ENCODE peak calls at places on chromosomes 16 and 17, in six cellular contexts. C is fibroblast of lung, L is lung, O is heart right ventricle, E is heart left ventricle, T is tibial artery. P is an unnamed sample. For H3K4me1, the result is how much of the 10 kb centered on the place peaks cover.

GRCh38 chr17:12485361-12485911 is 180.3 kb upstream of the MYOCD start:
- DNase-seq in T (no peak), L (no peak), E (no peak), O (no peak), C (peak), P (no peak)

GRCh38 chr16:22023505-22023904 is 15.6 kb downstream of the MOSMO start:
- DNase-seq in L (no peak), C (no peak), T (no peak), E (no peak), O (no peak), P (no peak)

GRCh38 chr16:11151156-11151904 is 104.7 kb downstream of the SOCS1 start:
- DNase-seq in O (no peak), T (no peak), E (no peak), L (no peak), C (no peak), P (no peak)

GRCh38 chr17:32449963-32450362 is 5.7 kb downstream of the PSMD11 start:
- DNase-seq in T (no peak), C (no peak), E (no peak), O (no peak), L (no peak), P (no peak)

GRCh38 chr16:68463904-68464303 is 15.6 kb upstream of the SMPD3 start:
- DNase-seq in T (no peak), O (no peak), L (no peak), E (no peak), C (no peak), P (no peak)

GRCh38 chr17:50033316-50033715 is 22.6 kb upstream of the ITGA3 start:
- DNase-seq in C (peak), O (no peak), E (no peak), T (peak), L (peak), P (no peak)

GRCh38 chr17:41681776-41682175 is 6.9 kb upstream of the EIF1 start:
- DNase-seq in O (no peak), C (no peak), E (no peak), T (no peak), L (no peak), P (no peak)

GRCh38 chr16:31253642-31254045 is 6.1 kb upstream of the ITGAM start:
- DNase-seq in E (peak), O (no peak), L (peak), C (no peak), T (peak), P (peak)

GRCh38 chr16:89325861-89326471 is 108.5 kb downstream of the ZNF778 start:
- DNase-seq in C (peak), O (no peak), T (peak), L (peak), E (no peak), P (peak)

GRCh38 chr17:50347087-50347893 is 1.4 kb downstream of the XYLT2 start:
- DNase-seq in C (no peak), T (no peak), L (no peak), O (no peak), E (no peak), P (peak)

GRCh38 chr17:7138800-7139381 is 24.3 kb upstream of the ASGR2 start:
- DNase-seq in E (no peak), O (no peak), L (no peak), C (no peak), T (no peak), P (no peak)

GRCh38 chr17:7956208-7956965 is 24.4 kb downstream of the CNTROB start:
- DNase-seq in O (peak), L (peak), E (peak), C (no peak), T (peak), P (no peak)

GRCh38 chr16:50229149-50229726 is 37.1 kb upstream of the ADCY7 start:
- DNase-seq in L (no peak), T (no peak), E (no peak), O (no peak), C (no peak), P (no peak)

GRCh38 chr17:45022288-45022648 is 29.2 kb downstream of the DCAKD start:
- DNase-seq in C (no peak), L (no peak), O (no peak), T (no peak), E (no peak), P (no peak)

GRCh38 chr16:81551141-81551808 is 106.7 kb downstream of the CMIP start:
- DNase-seq in T (no peak), C (peak), E (no peak), O (no peak), L (no peak), P (no peak)

GRCh38 chr16:48611329-48612137 is 1.6 kb upstream of the N4BP1 start:
- DNase-seq in T (no peak), C (no peak), O (no peak), L (no peak), E (no peak), P (peak)

GRCh38 chr16:58148526-58148925 is 19.3 kb upstream of the CFAP20 start:
- DNase-seq in L (no peak), E (no peak), T (no peak), C (no peak), O (no peak), P (no peak)

GRCh38 chr17:58195518-58196123 is 3.1 kb downstream of the EPX start:
- DNase-seq in L (no peak), C (no peak), E (no peak), O (no peak), T (no peak), P (no peak)

GRCh38 chr17:41943492-41943891 is 13.1 kb downstream of the ODAD4 start:
- DNase-seq in O (no peak), T (no peak), C (no peak), L (no peak), E (no peak), P (no peak)

GRCh38 chr17:40209404-40210093 is 9.6 kb upstream of the WIPF2 start:
- DNase-seq in L (no peak), C (peak), E (no peak), O (no peak), T (no peak), P (no peak)

GRCh38 chr17:75645889-75646625 is 12.8 kb downstream of the SMIM5 start:
- DNase-seq in L (peak), O (no peak), C (no peak), E (no peak), T (peak), P (peak)

GRCh38 chr17:82229686-82230626 is 1.1 kb downstream of the SLC16A3 start:
- DNase-seq in T (no peak), O (no peak), E (no peak), C (no peak), L (no peak), P (no peak)

GRCh38 chr16:78443780-78444422 is 344.4 kb downstream of the WWOX start:
- DNase-seq in O (no peak), C (peak), E (no peak), T (peak), L (no peak), P (no peak)

GRCh38 chr16:89256651-89257254 is 39.2 kb downstream of the ZNF778 start:
- DNase-seq in E (peak), L (peak), O (no peak), T (peak), C (peak), P (peak)

GRCh38 chr16:25691519-25692091 is at the start of gene HS3ST4:
- DNase-seq in E (no peak), L (no peak), O (no peak), C (no peak), T (no peak), P (no peak)

GRCh38 chr16:50861451-50861850 is 119.6 kb downstream of the CYLD start:
- DNase-seq in C (no peak), T (no peak), E (no peak), L (no peak), O (no peak), P (no peak)

GRCh38 chr16:17382949-17383348 is 87.8 kb downstream of the XYLT1 start:
- DNase-seq in O (no peak), C (no peak), E (no peak), L (no peak), T (no peak), P (no peak)

GRCh38 chr16:53866520-53866919 is 162.6 kb downstream of the FTO start:
- DNase-seq in L (no peak), C (no peak), E (no peak), O (no peak), T (no peak), P (no peak)

GRCh38 chr17:6110592-6110991 is 40.4 kb downstream of the WSCD1 start:
- DNase-seq in E (no peak), T (no peak), C (peak), O (no peak), L (no peak), P (no peak)

GRCh38 chr17:69874220-69874670 is 200.8 kb upstream of the KCNJ16 start:
- DNase-seq in C (peak), O (no peak), E (no peak), T (no peak), L (no peak), P (no peak)

GRCh38 chr16:88912556-88912955 is 46.1 kb upstream of the PABPN1L start:
- DNase-seq in E (no peak), C (no peak), T (no peak), L (no peak), O (no peak), P (no peak)

GRCh38 chr17:50688168-50688719 is 19.5 kb downstream of the ANKRD40 start:
- DNase-seq in O (no peak), E (no peak), L (no peak), T (no peak), C (no peak), P (peak)

GRCh38 chr17:14107889-14108288 is 38.6 kb downstream of the COX10 start:
- DNase-seq in C (peak), E (no peak), O (no peak), T (no peak), L (no peak), P (no peak)

GRCh38 chr17:64028874-64029464 is 8.5 kb upstream of the ICAM2 start:
- DNase-seq in C (peak), E (peak), O (no peak), L (peak), T (peak), P (peak)

GRCh38 chr16:89557230-89557935 is 3.1 kb upstream of the RPL13 start:
- DNase-seq in E (peak), C (peak), L (peak), T (peak), O (peak), P (peak)

GRCh38 chr16:67758006-67758405 is 38.9 kb upstream of the GFOD2 start:
- DNase-seq in C (no peak), L (no peak), T (no peak), O (no peak), E (no peak), P (no peak)

GRCh38 chr17:65278820-65279184 is 141.6 kb downstream of the RGS9 start:
- DNase-seq in T (no peak), E (no peak), C (no peak), O (no peak), L (no peak), P (no peak)

GRCh38 chr17:27296427-27296979 is 2.6 kb downstream of the WSB1 start:
- DNase-seq in L (no peak), C (peak), T (no peak), E (no peak), O (no peak), P (no peak)

GRCh38 chr17:27293359-27293897 is 486 bp upstream of the WSB1 start:
- DNase-seq in T (no peak), O (no peak), L (no peak), E (no peak), C (no peak), P (peak)

GRCh38 chr17:27293898-27294688 is at the start of gene WSB1:
- DNase-seq in O (peak), T (peak), C (peak), L (peak), E (peak), P (peak)

GRCh38 chr17:27294689-27295630 is 1.0 kb downstream of the WSB1 start:
- DNase-seq in L (peak), T (peak), C (peak), E (peak), O (no peak), P (peak)

GRCh38 chr17:27295945-27296344 is 2.0 kb downstream of the WSB1 start:
- DNase-seq in L (no peak), E (no peak), T (no peak), O (no peak), C (no peak), P (no peak)
- H3K4me1 ChIP-seq in L (under half), E (half or more), T (half or more), O (half or more), C (under half), P (under half)

DNA sequence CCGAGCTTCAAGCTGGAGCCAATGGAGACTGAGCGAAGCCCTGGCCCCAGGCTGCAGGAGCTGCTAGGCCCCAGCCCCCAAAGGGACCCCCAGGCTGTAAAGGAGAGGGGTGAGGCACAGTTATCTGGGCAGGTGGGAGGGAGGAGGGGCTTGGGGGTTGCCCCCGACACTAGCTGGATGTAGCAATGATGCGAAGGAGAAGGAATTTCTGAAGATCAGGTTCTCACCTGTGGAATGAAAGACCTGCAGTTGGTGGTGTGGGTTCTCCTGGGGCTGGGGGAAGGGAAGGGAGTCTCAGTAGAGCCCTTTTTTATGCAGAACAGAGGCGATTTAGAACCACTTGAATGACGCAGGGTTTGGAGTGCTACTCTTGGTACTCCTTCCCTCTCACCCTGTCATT is 1.8 kb downstream of the ZNF263 start:
- DNase-seq in T (no peak), E (no peak), C (no peak), O (no peak), L (no peak), P (no peak)
- H3K4me3 ChIP-seq in T (peak), E (peak), C (peak), O (peak), L (no peak), P (peak)

GRCh38 chr16:83117810-83118209 is 491.0 kb downstream of the CDH13 start:
- DNase-seq in L (no peak), E (no peak), T (no peak), C (no peak), O (no peak), P (no peak)

GRCh38 chr16:83115491-83116232 is 488.9 kb downstream of the CDH13 start:
- DNase-seq in O (no peak), E (no peak), C (no peak), T (no peak), L (no peak), P (no peak)

GRCh38 chr16:83118365-83118764 is 491.6 kb downstream of the CDH13 start:
- DNase-seq in L (no peak), O (no peak), C (peak), T (no peak), E (no peak), P (no peak)

GRCh38 chr16:83113811-83114210 is 487.0 kb downstream of the CDH13 start:
- DNase-seq in L (no peak), O (no peak), E (no peak), T (no peak), C (no peak), P (no peak)

GRCh38 chr16:83116274-83116892 is 489.6 kb downstream of the CDH13 start:
- DNase-seq in C (no peak), L (no peak), O (no peak), E (no peak), T (no peak), P (no peak)
- TF ChIP-seq CTCF in C (no peak), L (no peak), O (no peak), E (no peak), T (no peak), P (no peak)

DNA sequence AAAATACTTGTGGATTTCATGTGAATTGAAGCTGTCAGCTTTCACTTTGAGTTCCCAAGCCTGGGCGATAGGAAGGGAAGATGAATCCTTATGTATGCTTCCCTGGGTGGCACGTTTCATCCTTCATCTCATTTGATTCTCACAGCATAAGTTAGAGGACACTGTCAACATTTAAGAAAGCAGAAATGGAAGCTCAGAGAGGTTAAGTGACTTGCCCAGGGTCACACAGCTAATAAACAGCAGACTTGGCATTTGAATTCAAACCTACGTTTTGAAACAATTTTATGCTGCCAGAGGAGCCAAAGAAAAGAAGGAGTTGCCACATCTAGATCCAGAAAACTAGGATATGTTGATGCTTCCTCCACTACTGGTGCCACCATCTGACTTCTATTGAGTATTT is 108.3 kb upstream of the GPR139 start:
- DNase-seq in C (no peak), L (no peak), T (no peak), E (no peak), O (no peak), P (no peak)
- H3K4me1 ChIP-seq in C (under half), L (under half), T (under half), E (under half), O (under half), P (under half)

GRCh38 chr17:56680676-56681075 is 87.2 kb downstream of the NOG start:
- DNase-seq in O (no peak), C (peak), E (no peak), L (no peak), T (no peak), P (no peak)
- H3K4me3 ChIP-seq in O (no peak), C (no peak), E (no peak), L (no peak), T (no peak), P (no peak)

GRCh38 chr16:12904041-12904671 is 2.8 kb downstream of the SHISA9 start:
- DNase-seq in C (no peak), T (no peak), O (no peak), E (no peak), L (no peak), P (no peak)

GRCh38 chr16:12906765-12907516 is 5.5 kb downstream of the SHISA9 start:
- DNase-seq in C (no peak), E (no peak), L (no peak), T (no peak), O (no peak), P (no peak)

GRCh38 chr16:12906271-12906670 is 4.9 kb downstream of the SHISA9 start:
- DNase-seq in O (no peak), E (no peak), C (no peak), L (no peak), T (no peak), P (no peak)

GRCh38 chr16:12903325-12904040 is 2.1 kb downstream of the SHISA9 start:
- DNase-seq in E (no peak), O (no peak), T (no peak), L (no peak), C (no peak), P (no peak)

DNA sequence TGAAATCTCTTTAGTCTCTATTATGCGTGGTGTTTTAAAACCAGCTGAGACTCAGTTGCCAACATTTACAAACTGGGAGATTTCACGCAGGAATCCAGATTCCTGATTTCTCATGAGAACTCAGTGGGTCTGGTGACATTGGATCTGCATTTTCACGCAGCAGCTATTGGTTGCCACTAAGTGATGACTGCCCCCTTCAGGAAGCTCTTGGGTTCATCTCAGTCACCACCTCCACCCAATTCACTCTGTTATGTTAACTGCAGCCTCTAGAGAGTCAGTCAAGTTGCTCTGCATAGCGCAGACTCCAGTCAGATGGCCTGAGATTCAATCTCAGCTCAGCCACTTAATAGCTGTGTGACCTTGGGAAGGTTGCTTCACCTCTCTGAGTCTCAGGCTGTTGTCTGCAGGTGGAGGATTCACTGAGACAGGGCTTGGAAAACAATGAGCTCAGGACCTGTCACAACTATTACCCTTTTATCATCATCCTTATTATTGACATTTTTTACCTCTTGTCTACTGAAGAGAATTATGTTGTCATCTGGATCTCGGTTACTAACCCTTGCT is 6.4 kb downstream of the SHISA9 start:
- DNase-seq in O (no peak), E (no peak), T (no peak), C (no peak), L (no peak), P (no peak)
- TF ChIP-seq CTCF in O (no peak), E (no peak), T (no peak), C (no peak), L (no peak), P (no peak)

P was measured in Caco-2.